ENCODE peak calls at places on chromosome 15, in five cellular contexts. M, B, I, O and H are unnamed samples.
A peak's percentile ranks its signal among the peaks of the same experiment; 100 is the strongest.

GRCh38 chr15:90906181-90906849 is 3.2 kb downstream of the MAN2A2 start:
- DNase-seq in B (no peak), M (no peak), I (no peak), O (no peak), H (no peak)

GRCh38 chr15:70512772-70513362 is 250.5 kb downstream of the UACA start:
- DNase-seq in M (peak; percentile 67), B (peak; percentile 50), I (no peak), O (no peak), H (no peak)

GRCh38 chr15:67149859-67150824 is 84.7 kb downstream of the SMAD3 start:
- DNase-seq in I (peak; percentile 65), O (peak; percentile 77), B (peak; percentile 62), M (no peak), H (peak; percentile 98)

GRCh38 chr15:98647774-98648653 is at the start of gene IGF1R:
- DNase-seq in O (peak; percentile 88), M (peak; percentile 88), B (peak; percentile 89), I (peak; percentile 92), H (peak; percentile 85)

GRCh38 chr15:45129651-45130129 is at the start of the genes DUOX1 and DUOXA1:
- DNase-seq in I (no peak), O (peak; percentile 47), B (peak; percentile 85), M (no peak), H (no peak)

GRCh38 chr15:52392008-52392687 is 96.5 kb upstream of the MYO5C start:
- DNase-seq in B (no peak), O (no peak), I (no peak), M (no peak), H (no peak)

GRCh38 chr15:44181410-44181809 is 13.7 kb downstream of the FRMD5 start:
- DNase-seq in B (no peak), O (no peak), M (no peak), I (no peak), H (no peak)

GRCh38 chr15:49055630-49056029 is 9.4 kb upstream of the SECISBP2L start:
- DNase-seq in I (no peak), M (no peak), B (no peak), O (no peak), H (no peak)

GRCh38 chr15:46080018-46080417 is 445.2 kb downstream of the SQOR start:
- DNase-seq in B (no peak), I (no peak), O (no peak), M (no peak), H (no peak)

GRCh38 chr15:100623301-100623700 is 20.9 kb downstream of the ASB7 start:
- DNase-seq in I (no peak), M (no peak), O (no peak), B (no peak), H (no peak)

GRCh38 chr15:51134416-51135199 is 39.9 kb upstream of the TNFAIP8L3 start:
- DNase-seq in O (no peak), M (no peak), I (no peak), B (no peak), H (no peak)

GRCh38 chr15:99918072-99918471 is 184.8 kb upstream of the LYSMD4 start:
- DNase-seq in O (no peak), B (no peak), I (no peak), M (no peak), H (no peak)

GRCh38 chr15:42085721-42086120 is 8.6 kb downstream of the PLA2G4D start:
- DNase-seq in I (no peak), O (no peak), B (no peak), M (no peak), H (no peak)

GRCh38 chr15:101206173-101206572 is 45.7 kb downstream of the CHSY1 start:
- DNase-seq in I (no peak), M (peak; percentile 52), O (no peak), B (no peak), H (peak; percentile 70)

GRCh38 chr15:45535486-45536042 is 13.0 kb upstream of the SLC30A4 start:
- DNase-seq in M (no peak), I (no peak), B (no peak), O (no peak), H (no peak)

DNA sequence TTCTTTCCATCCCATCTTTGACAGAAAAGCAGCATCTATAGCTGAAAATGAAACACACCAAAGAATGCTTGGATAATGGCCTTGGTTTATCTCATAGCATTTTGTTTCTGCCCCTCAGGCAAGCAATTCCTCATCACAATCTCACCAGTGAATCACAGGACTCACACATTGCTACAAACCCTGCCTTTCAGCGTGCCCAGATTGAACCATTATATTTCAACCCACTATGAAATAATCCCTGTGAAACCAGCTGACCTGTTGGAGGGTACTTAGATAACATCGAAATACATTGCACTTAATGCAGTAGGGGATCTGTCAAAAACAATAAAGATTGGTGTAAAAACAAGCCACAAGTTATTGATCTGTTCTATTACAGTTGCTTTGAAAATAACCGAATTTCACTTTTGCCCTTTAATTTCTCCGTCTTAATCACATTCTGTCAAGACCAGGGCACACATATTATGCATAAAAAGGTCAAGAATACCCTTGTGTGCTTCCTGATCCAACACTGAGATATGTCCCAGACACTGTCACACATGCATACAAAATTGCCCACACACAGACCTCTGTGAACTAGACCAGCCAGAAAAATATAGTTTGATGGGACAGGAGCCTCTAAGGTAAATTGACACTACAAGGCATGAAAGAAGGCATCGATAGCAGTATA is 839.8 kb downstream of the NTRK3 start:
- DNase-seq in O (no peak), M (no peak), B (no peak), I (no peak), H (no peak)
- H3K9me3 ChIP-seq in O (no peaks in the 10 kb centered on the region), M (no peaks in the 10 kb centered on the region), B (no peaks in the 10 kb centered on the region), I (no peaks in the 10 kb centered on the region), H (no peaks in the 10 kb centered on the region)

DNA sequence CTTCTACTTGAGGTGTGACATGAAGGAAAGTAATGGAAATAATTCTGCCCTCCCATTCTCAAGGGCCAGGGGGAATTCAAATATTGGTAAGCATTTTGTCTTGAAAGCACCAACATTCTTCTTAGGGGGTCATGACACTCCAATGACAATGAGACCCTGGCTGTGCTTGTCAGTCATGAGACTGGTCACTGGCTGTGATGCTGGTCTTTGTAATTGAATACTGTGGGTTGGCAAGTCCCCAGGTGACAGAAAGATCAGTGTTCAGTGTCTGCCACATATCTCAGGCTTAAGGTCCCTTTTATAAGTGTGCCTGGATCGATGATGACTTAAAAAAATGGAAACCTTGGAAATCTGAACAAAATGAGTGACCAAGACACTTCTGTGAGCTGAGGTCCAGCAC is 151.4 kb downstream of the SNRPN start:
- DNase-seq in B (no peak), M (no peak), I (no peak), O (no peak), H (no peak)
- H3K9me3 ChIP-seq in B (peaks cover 100% of the 10 kb centered on the region), M (peaks cover 18% of the 10 kb centered on the region), I (no peaks in the 10 kb centered on the region), O (peaks cover 25% of the 10 kb centered on the region), H (no peaks in the 10 kb centered on the region)

GRCh38 chr15:27675571-27675970 is 423.5 kb downstream of the OCA2 start:
- DNase-seq in I (no peak), M (no peak), O (no peak), B (no peak), H (no peak)

GRCh38 chr15:27679621-27680521 is 419.2 kb downstream of the OCA2 start:
- DNase-seq in B (no peak), O (no peak), I (no peak), M (no peak), H (no peak)

GRCh38 chr15:27679203-27679602 is 419.9 kb downstream of the OCA2 start:
- DNase-seq in M (no peak), I (no peak), B (no peak), O (no peak), H (no peak)

GRCh38 chr15:27676647-27677046 is 422.5 kb downstream of the OCA2 start:
- DNase-seq in O (no peak), I (no peak), M (no peak), B (no peak), H (no peak)

GRCh38 chr15:27677951-27678350 is 421.2 kb downstream of the OCA2 start:
- DNase-seq in B (no peak), M (no peak), O (no peak), I (no peak), H (no peak)
- H3K9me3 ChIP-seq in B (no peaks in the 10 kb centered on the region), M (no peaks in the 10 kb centered on the region), O (no peaks in the 10 kb centered on the region), I (no peaks in the 10 kb centered on the region), H (no peaks in the 10 kb centered on the region)

GRCh38 chr15:22236469-22236868 is 156.1 kb downstream of the OR4M2 start:
- DNase-seq in O (no peak), B (no peak), I (no peak), M (no peak), H (no peak)
- H3K9me3 ChIP-seq in O (peaks cover 3% of the 10 kb centered on the region), B (peaks cover 13% of the 10 kb centered on the region), I (no peaks in the 10 kb centered on the region), M (no peaks in the 10 kb centered on the region), H (no peaks in the 10 kb centered on the region)

GRCh38 chr15:38054488-38054887 is 120.0 kb downstream of the TMCO5A start:
- DNase-seq in O (no peak), M (no peak), I (no peak), B (no peak), H (no peak)
- H3K9me3 ChIP-seq in O (no peaks in the 10 kb centered on the region), M (no peaks in the 10 kb centered on the region), I (no peaks in the 10 kb centered on the region), B (no peaks in the 10 kb centered on the region), H (no peaks in the 10 kb centered on the region)